ENCODE peak calls at places on chromosomes 16 and 17, in six cellular contexts. A is body of pancreas, S is erythroblast, I is suprapubic skin, P is Peyer's patch, U is adrenal gland. Q is an unnamed sample.

GRCh38 chr16:3369073-3369472 is 13.4 kb downstream of the OR2C1 start:
- DNase-seq in A (no peak), S (no peak), I (no peak), P (no peak), U (no peak), Q (no peak)

GRCh38 chr17:29838961-29839360 is 91.1 kb downstream of the SSH2 start:
- DNase-seq in A (no peak), S (no peak), I (no peak), P (no peak), U (no peak), Q (no peak)

GRCh38 chr16:68356249-68356918 is 45.6 kb downstream of the PRMT7 start:
- DNase-seq in A (no peak), S (no peak), I (no peak), P (peak), U (peak), Q (no peak)

GRCh38 chr17:4327638-4328037 is 38.8 kb downstream of the UBE2G1 start:
- DNase-seq in A (no peak), S (no peak), I (no peak), P (peak), U (peak), Q (peak)

GRCh38 chr17:76408037-76408849 is 23.8 kb downstream of the SPHK1 start:
- DNase-seq in A (peak), S (peak), I (no peak), P (peak), U (peak), Q (no peak)

GRCh38 chr17:75623386-75623785 is 9.8 kb upstream of the SMIM5 start:
- DNase-seq in A (no peak), S (no peak), I (no peak), P (no peak), U (no peak), Q (no peak)

GRCh38 chr17:40316571-40317344 is 7.8 kb downstream of the RARA start:
- DNase-seq in A (peak), S (no peak), I (peak), P (peak), U (peak), Q (no peak)

GRCh38 chr16:31356566-31357323 is 1.8 kb downstream of the ITGAX start:
- DNase-seq in A (no peak), S (no peak), I (peak), P (peak), U (no peak), Q (no peak)

GRCh38 chr16:27315333-27316037 is 1.7 kb downstream of the IL4R start:
- DNase-seq in A (peak), S (no peak), I (no peak), P (peak), U (peak), Q (peak)

GRCh38 chr17:44115585-44116415 is 7.6 kb downstream of the HDAC5 start:
- DNase-seq in A (no peak), S (peak), I (no peak), P (no peak), U (no peak), Q (no peak)

GRCh38 chr16:11329891-11330290 is 15.4 kb upstream of the RMI2 start:
- DNase-seq in A (no peak), S (no peak), I (no peak), P (no peak), U (no peak), Q (no peak)

GRCh38 chr17:73430165-73430680 is 118.4 kb upstream of the CDC42EP4 start:
- DNase-seq in A (no peak), S (no peak), I (no peak), P (no peak), U (no peak), Q (no peak)

GRCh38 chr16:84827131-84827574 is 7.4 kb downstream of the CRISPLD2 start:
- DNase-seq in A (no peak), S (no peak), I (no peak), P (no peak), U (no peak), Q (no peak)

GRCh38 chr17:58318627-58319180 is 9.9 kb downstream of the TSPOAP1 start:
- DNase-seq in A (peak), S (no peak), I (no peak), P (peak), U (no peak), Q (no peak)

GRCh38 chr16:72921106-72921505 is 126.8 kb downstream of the ZFHX3 start:
- DNase-seq in A (no peak), S (no peak), I (no peak), P (no peak), U (no peak), Q (no peak)

GRCh38 chr17:11980813-11981212 is 16.5 kb downstream of the ZNF18 start:
- DNase-seq in A (no peak), S (peak), I (no peak), P (no peak), U (no peak), Q (no peak)

GRCh38 chr16:64823676-64824075 is 298.2 kb downstream of the CDH11 start:
- DNase-seq in A (no peak), S (no peak), I (no peak), P (no peak), U (no peak), Q (no peak)

GRCh38 chr17:80130992-80131391 is 15.9 kb downstream of the EIF4A3 start:
- DNase-seq in A (no peak), S (no peak), I (no peak), P (no peak), U (no peak), Q (no peak)

GRCh38 chr17:62923515-62924150 is 42.4 kb upstream of the TANC2 start:
- DNase-seq in A (no peak), S (no peak), I (no peak), P (no peak), U (no peak), Q (no peak)

GRCh38 chr17:17989081-17989480 is 16.4 kb downstream of the DRC3 start:
- DNase-seq in A (no peak), S (no peak), I (no peak), P (no peak), U (no peak), Q (no peak)

GRCh38 chr16:54374136-54374535 is 87.5 kb upstream of the IRX3 start:
- DNase-seq in A (no peak), S (no peak), I (peak), P (no peak), U (no peak), Q (no peak)

GRCh38 chr16:70467113-70467512 is 12.7 kb downstream of the FCSK start:
- DNase-seq in A (no peak), S (no peak), I (no peak), P (no peak), U (no peak), Q (no peak)

GRCh38 chr17:13429201-13429600 is 172.5 kb downstream of the HS3ST3A1 start:
- DNase-seq in A (no peak), S (no peak), I (no peak), P (no peak), U (no peak), Q (peak)

GRCh38 chr16:2712063-2712441 is 8.0 kb downstream of the PRSS27 start:
- DNase-seq in A (no peak), S (no peak), I (no peak), P (no peak), U (no peak), Q (no peak)

GRCh38 chr16:72858611-72859493 is 189.1 kb downstream of the ZFHX3 start:
- DNase-seq in A (no peak), S (no peak), I (no peak), P (no peak), U (no peak), Q (no peak)

GRCh38 chr17:57577751-57578607 is 167.1 kb downstream of the CCDC182 start:
- DNase-seq in A (peak), S (no peak), I (no peak), P (no peak), U (peak), Q (no peak)

GRCh38 chr17:2343421-2343820 is 6.1 kb downstream of the SGSM2 start:
- DNase-seq in A (no peak), S (no peak), I (no peak), P (peak), U (peak), Q (no peak)

GRCh38 chr17:59165933-59166342 is 10.4 kb downstream of the PRR11 start:
- DNase-seq in A (peak), S (peak), I (peak), P (peak), U (peak), Q (peak)

GRCh38 chr16:11250091-11250785 is 5.8 kb downstream of the SOCS1 start:
- DNase-seq in A (no peak), S (no peak), I (no peak), P (no peak), U (no peak), Q (no peak)

GRCh38 chr16:47577029-47577428 is 115.9 kb downstream of the PHKB start:
- DNase-seq in A (no peak), S (no peak), I (no peak), P (no peak), U (no peak), Q (no peak)

GRCh38 chr17:17849147-17849820 is 12.5 kb upstream of the SREBF1 start:
- DNase-seq in A (peak), S (peak), I (no peak), P (peak), U (peak), Q (no peak)

GRCh38 chr17:3655766-3656165 is 12.6 kb downstream of the TAX1BP3 start:
- DNase-seq in A (no peak), S (no peak), I (no peak), P (no peak), U (no peak), Q (no peak)

GRCh38 chr17:57572062-57572461 is 173.0 kb downstream of the CCDC182 start:
- DNase-seq in A (no peak), S (no peak), I (no peak), P (no peak), U (no peak), Q (no peak)

GRCh38 chr16:81614171-81614570 is 164.9 kb upstream of the PLCG2 start:
- DNase-seq in A (no peak), S (no peak), I (no peak), P (no peak), U (no peak), Q (no peak)

GRCh38 chr17:80049986-80050385 is 13.5 kb downstream of the CCDC40 start:
- DNase-seq in A (no peak), S (no peak), I (no peak), P (no peak), U (no peak), Q (no peak)

GRCh38 chr17:44307387-44308186 is 814 bp upstream of the RUNDC3A start:
- DNase-seq in A (peak), S (peak), I (no peak), P (no peak), U (peak), Q (no peak)

GRCh38 chr17:46876353-46876887 is 25.0 kb downstream of the WNT9B start:
- DNase-seq in A (peak), S (no peak), I (no peak), P (peak), U (no peak), Q (no peak)

GRCh38 chr16:1530883-1531637 is 2.4 kb upstream of the TMEM204 start:
- DNase-seq in A (peak), S (no peak), I (peak), P (no peak), U (no peak), Q (no peak)
- TF ChIP-seq POLR2A in A (peak), S (no peak), I (peak), P (no peak), U (no peak), Q (no peak)

DNA sequence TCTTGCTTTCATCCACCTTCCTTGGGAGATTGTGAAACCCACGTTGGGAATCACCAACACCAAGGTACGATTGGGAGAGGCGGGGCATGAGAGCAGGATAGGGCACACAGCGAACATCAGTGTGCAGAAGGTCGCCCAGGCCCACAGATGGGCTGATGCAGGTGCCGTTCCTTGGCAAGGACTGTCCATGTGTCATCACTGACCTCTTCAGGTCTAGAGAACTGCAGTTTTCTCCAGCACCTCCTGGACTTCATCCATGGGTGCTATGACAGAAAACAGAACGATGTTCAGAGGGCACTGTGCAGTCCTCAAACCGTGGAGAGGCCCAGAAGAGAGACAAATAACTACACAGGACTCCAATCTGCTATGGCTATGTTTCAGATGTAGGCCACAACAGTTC is 23.9 kb upstream of the TAT start:
- DNase-seq in A (no peak), S (no peak), I (no peak), P (no peak), U (no peak), Q (no peak)
- TF ChIP-seq POLR2A in A (no peak), S (no peak), I (no peak), P (no peak), U (no peak), Q (no peak)

DNA sequence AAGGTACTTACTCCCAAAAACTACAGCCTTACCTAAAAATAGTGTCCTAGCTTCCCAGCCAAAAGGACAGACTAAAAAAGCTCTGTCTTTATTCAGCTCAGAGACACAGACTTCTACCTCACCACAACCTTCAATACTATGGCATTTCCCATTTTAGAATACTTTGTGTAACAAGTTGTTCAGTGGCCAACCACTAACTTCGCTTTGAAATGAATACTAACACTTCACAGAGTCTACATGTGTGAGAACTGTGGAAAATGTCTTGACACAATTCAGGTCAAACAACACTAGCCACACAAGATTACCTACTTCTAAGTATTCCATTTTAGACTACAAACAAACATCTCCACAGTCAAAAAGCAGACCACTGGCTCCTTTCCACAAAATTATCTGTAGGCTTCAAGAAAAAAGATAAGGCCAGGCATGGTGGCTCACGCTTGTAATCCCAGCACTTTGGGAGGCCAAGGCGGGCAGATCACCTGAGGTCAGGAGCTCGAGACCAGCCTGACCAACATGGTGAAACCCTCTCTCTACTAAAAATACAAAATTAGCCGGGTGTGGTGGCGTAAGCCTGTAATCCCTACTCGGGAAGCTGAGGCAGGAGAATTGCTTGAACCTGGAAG is 3.2 kb downstream of the HELZ start:
- DNase-seq in A (no peak), S (peak), I (no peak), P (no peak), U (no peak), Q (no peak)
- TF ChIP-seq POLR2A in A (no peak), S (no peak), I (no peak), P (no peak), U (no peak), Q (no peak)

DNA sequence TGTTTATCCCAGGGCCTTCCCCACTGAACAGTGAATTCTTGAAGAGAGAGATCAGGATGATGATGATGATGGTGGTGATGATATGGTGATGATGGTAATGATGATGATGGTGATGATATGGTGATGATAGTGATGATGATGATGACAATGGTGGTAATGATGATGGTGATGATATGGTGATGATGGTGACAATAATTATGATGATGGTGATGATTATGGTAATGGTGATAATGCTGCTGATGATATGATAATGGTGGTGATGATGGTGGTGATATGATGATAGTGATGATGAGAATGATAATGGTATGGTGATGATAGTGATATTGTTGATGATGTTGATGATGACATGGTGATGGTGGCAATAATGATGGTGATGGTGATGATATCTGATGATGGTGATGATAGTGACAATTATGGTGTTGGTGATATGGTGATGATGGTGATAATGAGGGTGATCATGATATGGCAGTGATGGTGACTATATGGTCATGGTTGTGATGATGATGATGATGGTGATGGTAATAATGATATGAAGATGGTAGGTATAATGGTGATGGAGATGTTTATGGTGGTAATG is 99.9 kb downstream of the HAPSTR1 start:
- DNase-seq in A (no peak), S (no peak), I (no peak), P (no peak), U (no peak), Q (no peak)
- TF ChIP-seq POLR2A in A (no peak), S (no peak), I (no peak), P (no peak), U (no peak), Q (no peak)

DNA sequence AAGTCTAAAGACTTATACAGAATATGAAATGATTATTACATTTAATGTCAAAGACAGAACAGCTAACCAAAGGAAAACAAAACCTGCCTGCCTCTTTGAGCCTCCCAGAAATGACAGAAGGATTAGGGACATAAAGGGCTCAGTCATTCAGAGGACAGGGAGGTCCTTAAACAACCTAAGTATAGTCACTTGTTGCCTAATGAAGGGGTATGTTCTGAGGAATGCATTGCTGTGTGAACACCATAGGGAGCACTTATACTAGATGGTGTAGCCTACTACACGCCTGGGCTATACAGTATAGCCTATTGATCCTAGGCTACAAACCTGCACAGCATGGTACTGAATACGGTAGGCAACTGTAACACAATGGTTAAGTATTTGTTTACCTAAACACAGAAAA is 106.4 kb downstream of the PARN start:
- DNase-seq in A (no peak), S (no peak), I (no peak), P (no peak), U (no peak), Q (no peak)
- TF ChIP-seq POLR2A in A (no peak), S (no peak), I (no peak), P (no peak), U (no peak), Q (no peak)

GRCh38 chr17:31008374-31009035 is 37.7 kb downstream of the RNF135 start:
- DNase-seq in A (peak), S (peak), I (peak), P (peak), U (peak), Q (no peak)
- TF ChIP-seq POLR2A in A (peak), S (no peak), I (no peak), P (no peak), U (no peak), Q (no peak)

GRCh38 chr17:7843536-7844291 is 9.7 kb downstream of the KDM6B start:
- DNase-seq in A (peak), S (peak), I (peak), P (peak), U (peak), Q (peak)
- TF ChIP-seq POLR2A in A (peak), S (peak), I (peak), P (peak), U (peak), Q (peak)

DNA sequence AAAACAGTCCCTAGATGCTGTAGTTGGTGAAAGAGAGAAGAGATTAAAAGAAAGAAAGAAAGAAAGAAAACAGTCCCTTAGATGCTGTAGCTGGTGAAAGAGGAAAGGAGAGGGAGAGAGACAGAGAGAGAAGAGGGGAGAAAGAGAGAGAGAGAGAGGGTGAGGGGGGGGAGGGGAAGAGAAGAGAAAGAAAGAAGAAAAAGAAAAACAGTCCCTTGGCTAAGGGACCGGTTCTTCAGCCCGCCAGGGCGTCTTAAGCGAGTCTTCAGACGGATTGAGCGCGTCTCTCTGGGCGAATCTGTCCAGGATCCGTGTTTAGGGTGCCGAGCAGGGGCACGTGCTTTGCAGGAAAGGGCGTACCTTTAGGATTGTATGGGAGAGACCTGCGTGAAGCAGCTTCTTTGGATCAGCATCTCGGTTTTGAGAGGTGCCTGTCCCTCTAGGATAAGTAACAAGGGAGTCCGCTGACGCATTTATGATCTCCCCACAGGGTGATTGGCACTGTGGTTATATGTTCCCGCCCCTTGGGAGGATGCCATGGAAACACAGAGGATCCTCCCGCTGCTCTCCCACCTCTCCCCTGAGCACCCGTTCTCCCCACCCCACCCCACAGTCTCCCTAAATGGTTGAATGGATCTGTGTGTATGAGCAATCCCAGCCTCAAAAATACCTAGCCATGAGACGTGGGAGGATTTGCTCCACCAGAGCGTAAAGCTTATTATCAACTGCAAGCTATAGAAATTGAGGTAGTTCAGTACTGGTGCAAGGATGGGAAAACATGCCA is 16.7 kb downstream of the GNGT2 start:
- DNase-seq in A (peak), S (peak), I (no peak), P (peak), U (peak), Q (peak)
- TF ChIP-seq POLR2A in A (no peak), S (peak), I (no peak), P (no peak), U (peak), Q (no peak)

GRCh38 chr17:35795007-35795870 is at the start of gene MMP28:
- DNase-seq in A (peak), S (peak), I (peak), P (peak), U (peak), Q (peak)
- TF ChIP-seq POLR2A in A (no peak), S (no peak), I (no peak), P (peak), U (no peak), Q (peak)

Q was measured in H54.